ENCODE peak calls at places on chromosomes 3 and 15, in seven cellular contexts. C is mammary epithelial cell, G is GM12878, E is coronary artery, V is activated B cell treated with CpG ODN at 0.5 μM for 24 hours, D is dorsolateral prefrontal cortex, Q is RWPE1. T is an unnamed sample.

GRCh38 chr15:67685716-67686115 is 139.6 kb upstream of the SKOR1 start:
- DNase-seq in Q (no peak), G (no peak), V (no peak), D (no peak), E (no peak), C (no peak), T (no peak)

GRCh38 chr15:32135326-32135725 is 105.0 kb downstream of the CHRNA7 start:
- DNase-seq in D (no peak), E (no peak), C (no peak), V (no peak), Q (no peak), G (no peak), T (no peak)

GRCh38 chr3:42839616-42840015 is 30.4 kb downstream of the ACKR2 start:
- DNase-seq in Q (peak), V (no peak), G (peak), D (peak), C (peak), E (no peak), T (no peak)

GRCh38 chr3:126445506-126445905 is 30.2 kb downstream of the ZXDC start:
- DNase-seq in D (no peak), Q (no peak), C (no peak), G (no peak), V (no peak), E (no peak), T (no peak)

GRCh38 chr15:31442203-31443090 is 115.8 kb downstream of the KLF13 start:
- DNase-seq in Q (peak), E (no peak), D (no peak), G (no peak), C (peak), V (no peak), T (no peak)

GRCh38 chr3:34053631-34054030 is 255.2 kb downstream of the PDCD6IP start:
- DNase-seq in G (no peak), E (no peak), C (no peak), Q (no peak), D (no peak), V (no peak), T (no peak)

GRCh38 chr15:39553947-39554731 is 26.7 kb upstream of the THBS1 start:
- DNase-seq in D (no peak), V (no peak), E (no peak), Q (no peak), C (no peak), G (peak), T (no peak)

GRCh38 chr15:51051776-51052175 is 42.9 kb downstream of the TNFAIP8L3 start:
- DNase-seq in V (no peak), Q (no peak), D (peak), E (no peak), C (peak), G (no peak), T (no peak)

GRCh38 chr15:77538011-77538410 is 94.7 kb downstream of the LINGO1 start:
- DNase-seq in E (no peak), V (peak), D (peak), Q (no peak), G (peak), C (no peak), T (no peak)

GRCh38 chr3:105365171-105365535 is 1.6 kb upstream of the ALCAM start:
- DNase-seq in Q (no peak), V (no peak), E (no peak), C (no peak), D (no peak), G (no peak), T (no peak)

GRCh38 chr3:171980578-171981270 is 58.7 kb upstream of the FNDC3B start:
- DNase-seq in G (no peak), V (no peak), D (no peak), C (no peak), E (no peak), Q (no peak), T (no peak)

GRCh38 chr3:162217603-162218002 is 721.0 kb downstream of the OTOL1 start:
- DNase-seq in D (no peak), G (no peak), E (no peak), C (no peak), V (no peak), Q (no peak), T (no peak)

GRCh38 chr3:188442430-188442829 is 288.5 kb downstream of the LPP start:
- DNase-seq in D (no peak), V (no peak), E (no peak), C (no peak), G (no peak), Q (no peak), T (no peak)

GRCh38 chr3:157534725-157535161 is 31.5 kb upstream of the VEPH1 start:
- DNase-seq in G (no peak), Q (no peak), E (no peak), C (no peak), D (no peak), V (no peak), T (no peak)

GRCh38 chr15:33722005-33722672 is 246.2 kb upstream of the CHRM5 start:
- DNase-seq in V (no peak), Q (no peak), D (no peak), E (no peak), G (peak), C (peak), T (no peak)

GRCh38 chr3:165643433-165643824 is 193.8 kb downstream of the BCHE start:
- DNase-seq in C (peak), Q (peak), V (no peak), E (no peak), D (no peak), G (no peak), T (no peak)

GRCh38 chr15:40554164-40554530 is 10.7 kb downstream of the CCDC32 start:
- DNase-seq in G (no peak), Q (no peak), D (no peak), C (no peak), E (no peak), V (no peak), T (no peak)

GRCh38 chr3:74897006-74897405 is 282.5 kb upstream of the CNTN3 start:
- DNase-seq in V (no peak), C (peak), E (no peak), G (no peak), D (no peak), Q (peak), T (no peak)

GRCh38 chr3:149368201-149368849 is 9.1 kb downstream of the TM4SF1 start:
- DNase-seq in D (no peak), Q (no peak), V (no peak), G (no peak), C (peak), E (no peak), T (no peak)

GRCh38 chr3:140176526-140176925 is 241.5 kb downstream of the CLSTN2 start:
- DNase-seq in V (no peak), C (no peak), D (no peak), E (no peak), Q (peak), G (no peak), T (no peak)

GRCh38 chr3:159844383-159844730 is 144.3 kb upstream of the IL12A start:
- DNase-seq in Q (no peak), C (no peak), D (no peak), E (no peak), G (no peak), V (no peak), T (no peak)

GRCh38 chr3:4532535-4533112 is 39.5 kb downstream of the ITPR1 start:
- DNase-seq in D (no peak), C (no peak), G (no peak), Q (no peak), V (no peak), E (no peak), T (no peak)

GRCh38 chr15:40336129-40337122 is 4.3 kb downstream of the CCDC9B start:
- DNase-seq in C (no peak), D (no peak), E (no peak), Q (no peak), V (no peak), G (no peak), T (peak)

GRCh38 chr3:60890226-60890625 is 361.0 kb downstream of the FHIT start:
- DNase-seq in V (no peak), E (no peak), C (no peak), G (no peak), D (no peak), Q (no peak), T (no peak)

GRCh38 chr3:157914882-157915281 is 191.3 kb downstream of the SHOX2 start:
- DNase-seq in D (no peak), V (no peak), C (no peak), G (no peak), E (no peak), Q (peak), T (no peak)

GRCh38 chr3:130260821-130261402 is 84.6 kb upstream of the COL6A5 start:
- DNase-seq in G (no peak), C (no peak), Q (no peak), V (no peak), D (no peak), E (no peak), T (no peak)

GRCh38 chr3:38227989-38228388 is 37.6 kb upstream of the SLC22A13 start:
- DNase-seq in C (peak), E (no peak), V (no peak), G (no peak), Q (peak), D (no peak), T (no peak)

GRCh38 chr15:57015360-57015759 is 96.9 kb downstream of the TCF12 start:
- DNase-seq in E (no peak), V (no peak), Q (no peak), G (no peak), D (no peak), C (no peak), T (no peak)

GRCh38 chr3:27653803-27654558 is 68.1 kb downstream of the EOMES start:
- DNase-seq in C (no peak), Q (no peak), D (no peak), G (no peak), E (no peak), V (no peak), T (no peak)

GRCh38 chr3:87173071-87173470 is 54.0 kb upstream of the CHMP2B start:
- DNase-seq in C (no peak), D (no peak), E (no peak), V (no peak), Q (no peak), G (no peak), T (no peak)

GRCh38 chr3:54225841-54226528 is 103.6 kb downstream of the CACNA2D3 start:
- DNase-seq in Q (no peak), E (no peak), G (no peak), C (no peak), V (no peak), D (no peak), T (no peak)

GRCh38 chr3:8482960-8483665 is 18.5 kb upstream of the LMCD1 start:
- DNase-seq in V (no peak), C (peak), Q (peak), G (no peak), D (peak), E (peak), T (no peak)

GRCh38 chr3:52196977-52197376 is 983 bp upstream of the ALAS1 start:
- DNase-seq in G (no peak), V (no peak), C (no peak), D (no peak), Q (no peak), E (no peak), T (no peak)

GRCh38 chr3:52195823-52196331 is 2.1 kb upstream of the ALAS1 start:
- DNase-seq in Q (no peak), D (no peak), G (no peak), E (no peak), C (peak), V (no peak), T (peak)

GRCh38 chr3:52197499-52197841 is 490 bp upstream of the ALAS1 start:
- DNase-seq in D (no peak), E (no peak), G (no peak), C (no peak), V (no peak), Q (no peak), T (no peak)

GRCh38 chr3:52198643-52199608 is 966 bp downstream of the ALAS1 start:
- DNase-seq in V (no peak), Q (no peak), E (no peak), C (no peak), D (no peak), G (no peak), T (no peak)

DNA sequence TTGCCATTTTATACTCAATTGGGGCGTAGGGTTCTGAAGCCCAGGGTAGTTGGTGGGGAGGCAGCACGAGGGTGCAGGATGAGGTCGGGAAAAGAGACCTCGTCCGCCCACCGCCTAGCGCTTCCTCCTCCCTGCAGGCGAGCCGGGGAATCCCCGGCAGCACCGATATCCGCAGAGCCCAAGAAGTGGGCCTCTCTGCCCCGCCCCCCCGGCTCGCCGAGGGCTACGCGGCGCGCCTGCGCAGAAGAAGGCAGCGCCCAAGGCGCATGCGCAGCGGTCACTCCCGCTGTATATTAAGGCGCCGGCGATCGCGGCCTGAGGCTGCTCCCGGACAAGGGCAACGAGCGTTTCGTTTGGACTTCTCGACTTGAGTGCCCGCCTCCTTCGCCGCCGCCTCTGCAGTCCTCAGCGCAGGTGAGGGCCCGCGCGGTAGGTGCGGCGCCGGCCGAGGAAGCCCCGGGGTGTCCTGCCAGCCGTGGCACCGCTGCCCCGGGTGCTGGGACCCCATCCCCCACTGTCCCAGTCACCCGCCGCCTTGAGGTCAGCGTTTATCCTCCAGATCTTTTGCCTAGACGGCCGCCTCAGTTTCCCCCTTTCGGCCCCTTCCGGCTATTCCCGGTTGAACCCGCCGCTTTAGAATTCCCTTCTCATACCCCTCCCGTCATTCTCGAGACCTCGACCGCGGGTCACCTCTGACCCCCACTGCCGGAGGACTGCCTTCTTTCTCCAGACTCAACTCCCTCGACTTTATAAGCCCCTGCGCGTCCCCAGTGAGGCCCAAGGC is at the start of gene ALAS1:
- DNase-seq in Q (peak), E (peak), C (peak), V (peak), G (peak), D (peak), T (peak)
- TF ChIP-seq CTCF in Q (no peak), E (no peak), C (no peak), V (no peak), G (no peak), D (no peak), T (no peak)

DNA sequence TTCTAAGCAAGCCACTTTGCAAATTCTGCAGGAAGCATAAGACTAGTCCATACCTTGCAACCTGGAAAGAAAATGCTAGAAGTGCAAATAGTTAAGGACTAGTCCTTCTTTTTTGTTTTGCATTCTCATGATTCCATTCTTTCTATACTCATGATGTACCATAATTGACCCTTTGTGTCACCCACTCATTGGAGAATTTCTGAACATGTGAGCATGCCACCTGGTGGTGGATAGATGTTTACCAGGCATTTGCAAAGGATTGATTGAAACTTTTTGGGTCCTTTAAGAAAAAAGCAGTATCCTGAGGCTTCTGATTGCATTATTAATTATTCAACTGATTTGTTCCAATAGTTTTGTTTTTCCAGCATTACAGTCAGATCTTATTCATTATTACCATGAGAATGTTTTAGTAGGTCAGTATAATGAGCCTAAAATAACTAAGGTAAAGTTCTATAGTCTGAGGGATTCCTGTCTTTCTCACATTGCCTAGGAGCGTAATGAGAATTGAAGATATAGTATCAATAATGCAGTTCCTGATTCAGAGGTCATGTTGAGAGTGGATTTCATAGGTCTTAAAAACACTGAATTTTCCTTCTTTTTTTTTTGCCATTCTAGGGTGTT is 20.2 kb upstream of the DIPK2A start:
- DNase-seq in C (peak), Q (peak), G (no peak), V (no peak), D (no peak), E (no peak), T (no peak)
- TF ChIP-seq CTCF in C (peak), Q (peak), G (peak), V (peak), D (peak), E (peak), T (peak)

DNA sequence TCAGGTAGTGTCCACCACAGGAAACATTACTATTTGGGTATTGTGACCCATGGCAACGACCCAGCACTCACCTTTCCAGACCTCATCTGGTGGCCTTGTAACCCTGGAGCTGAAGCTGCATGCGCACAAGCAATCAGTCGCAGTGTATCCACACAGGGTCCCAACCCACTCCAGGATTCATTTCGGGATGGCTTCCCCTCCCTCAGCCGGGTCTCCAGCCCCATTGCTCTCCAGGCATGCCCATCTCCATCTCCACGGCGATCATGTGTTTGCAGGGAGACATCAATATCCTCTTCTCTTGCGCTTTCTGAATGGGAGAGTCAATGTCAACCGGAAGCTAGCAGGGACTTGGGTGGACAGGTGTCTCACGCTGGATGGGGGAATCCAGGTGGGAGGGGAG is 35.2 kb downstream of the GOLGA6L2 start:
- DNase-seq in G (no peak), E (no peak), V (no peak), Q (no peak), D (no peak), C (no peak), T (no peak)
- TF ChIP-seq CTCF in G (no peak), E (no peak), V (no peak), Q (no peak), D (no peak), C (no peak), T (no peak)

DNA sequence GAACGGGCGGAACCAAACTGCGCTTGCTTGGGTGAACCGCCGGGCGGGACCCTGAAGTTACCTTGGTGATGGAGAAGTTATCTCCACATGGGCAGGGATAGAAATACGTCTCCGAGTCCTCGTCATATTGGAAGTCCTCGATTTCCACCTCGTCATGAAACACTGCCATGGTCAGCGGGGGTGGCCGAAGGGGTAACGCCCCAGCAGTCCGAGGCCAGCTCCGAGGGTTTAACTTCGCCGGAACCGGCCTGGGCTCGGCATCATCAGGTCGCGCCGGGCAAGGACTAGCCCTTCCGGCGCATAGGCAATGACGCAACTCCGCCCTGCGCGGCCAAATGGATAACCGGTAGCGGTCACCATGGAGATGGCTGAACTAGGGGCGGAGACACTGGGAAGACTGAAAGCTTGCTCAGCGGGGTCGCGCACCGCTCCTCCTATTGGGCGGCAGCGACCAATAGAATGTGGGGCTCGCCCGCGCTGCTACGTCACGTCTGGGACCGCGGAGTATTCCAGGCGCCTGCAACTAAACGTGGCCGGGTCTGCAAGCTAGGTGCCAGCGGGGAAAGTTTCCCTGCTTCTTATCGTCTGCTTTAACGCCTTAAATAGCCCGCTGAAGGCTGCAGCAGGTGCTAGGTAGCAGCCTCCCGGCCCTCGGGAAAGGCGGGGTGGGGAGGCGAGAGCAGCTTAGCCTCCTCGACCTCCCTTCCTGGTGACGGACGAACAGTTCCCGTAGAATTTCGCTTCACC is at the start of the genes DPH3 and OXNAD1:
- DNase-seq in D (peak), V (peak), E (peak), Q (peak), G (peak), C (peak), T (peak)
- TF ChIP-seq CTCF in D (peak), V (no peak), E (no peak), Q (no peak), G (no peak), C (no peak), T (no peak)